ENCODE peak calls at places on chromosomes 13 and 19, in four cellular contexts. D, R, U and M are unnamed samples.

GRCh38 chr19:2542341-2543069 is 66.6 kb downstream of the GADD45B start:
- DNase-seq in D (no peak), R (no peak), U (no peak), M (no peak)

GRCh38 chr19:13005861-13006370 is 10.6 kb downstream of the NFIX start:
- DNase-seq in D (no peak), R (no peak), U (no peak), M (no peak)

GRCh38 chr19:12885749-12886706 is 973 bp downstream of the KLF1 start:
- DNase-seq in D (no peak), R (no peak), U (no peak), M (no peak)

GRCh38 chr13:114304346-114305034 is 9.8 kb upstream of the CHAMP1 start:
- DNase-seq in D (no peak), R (no peak), U (no peak), M (no peak)

GRCh38 chr13:30895773-30896172 is 10.3 kb upstream of the MEDAG start:
- DNase-seq in D (peak), R (no peak), U (no peak), M (no peak)

GRCh38 chr13:37313383-37313782 is 207.9 kb upstream of the CSNK1A1L start:
- DNase-seq in D (no peak), R (no peak), U (no peak), M (no peak)

GRCh38 chr13:45333973-45334922 is 6.7 kb downstream of the TPT1 start:
- DNase-seq in D (no peak), R (peak), U (no peak), M (no peak)

GRCh38 chr13:41596190-41596589 is 138.8 kb downstream of the RGCC start:
- DNase-seq in D (no peak), R (no peak), U (no peak), M (no peak)

GRCh38 chr13:111025310-111025709 is 89.8 kb upstream of the ARHGEF7 start:
- DNase-seq in D (no peak), R (no peak), U (no peak), M (no peak)

GRCh38 chr19:23384166-23384565 is 11.1 kb downstream of the ZNF91 start:
- DNase-seq in D (no peak), R (no peak), U (no peak), M (no peak)

GRCh38 chr13:107035778-107036177 is 467.8 kb upstream of the ARGLU1 start:
- DNase-seq in D (no peak), R (no peak), U (no peak), M (no peak)

GRCh38 chr13:76812971-76813691 is 73.1 kb downstream of the KCTD12 start:
- DNase-seq in D (no peak), R (no peak), U (no peak), M (no peak)

GRCh38 chr13:78121459-78122348 is 203.1 kb upstream of the EDNRB start:
- DNase-seq in D (no peak), R (peak), U (peak), M (peak)

GRCh38 chr19:37654118-37654517 is 1.1 kb downstream of the ZFP30 start:
- DNase-seq in D (no peak), R (no peak), U (no peak), M (no peak)

GRCh38 chr13:24995225-24995804 is 100.6 kb upstream of the PABPC3 start:
- DNase-seq in D (no peak), R (peak), U (peak), M (peak)